ENCODE peak calls at places on chromosomes 3 and 15, in five cellular contexts. N is NCI-H2107; A is HFFc6; K is stimulated activated CD4-positive, alpha-beta T cell treated with anti-CD3 and anti-CD28 coated beads, Interleukin-4, amount 100 ng/mL, for 1 hour; V is left lung. E is an unnamed sample.

GRCh38 chr3:150094150-150094932 is 123.6 kb upstream of the PFN2 start:
- DNase-seq in N (peak; percentile 70), A (peak; percentile 43), K (no peak), V (no peak), E (no peak)

GRCh38 chr3:165837058-165837525 is at the start of gene BCHE:
- DNase-seq in N (no peak), A (no peak), K (no peak), V (peak; percentile 29), E (no peak)

GRCh38 chr3:195147649-195148121 is 123.3 kb downstream of the XXYLT1 start:
- DNase-seq in N (no peak), A (no peak), K (no peak), V (peak; percentile 57), E (no peak)

GRCh38 chr3:120258009-120258408 is 27.0 kb downstream of the GPR156 start:
- DNase-seq in N (no peak), A (no peak), K (no peak), V (no peak), E (no peak)

GRCh38 chr3:113714702-113715101 is 18.3 kb upstream of the USF3 start:
- DNase-seq in N (no peak), A (no peak), K (no peak), V (no peak), E (no peak)

GRCh38 chr15:70246623-70247200 is 149.0 kb upstream of the TLE3 start:
- DNase-seq in N (no peak), A (no peak), K (no peak), V (no peak), E (no peak)

GRCh38 chr3:51340311-51340829 is 44.7 kb upstream of the MANF start:
- DNase-seq in N (no peak), A (peak; percentile 88), K (no peak), V (no peak), E (no peak)

GRCh38 chr3:23776352-23776891 is 29.3 kb upstream of the UBE2E1 start:
- DNase-seq in N (no peak), A (peak; percentile 24), K (no peak), V (no peak), E (no peak)

GRCh38 chr15:55267401-55268053 is 22.1 kb downstream of the RAB27A start:
- DNase-seq in N (no peak), A (no peak), K (peak; percentile 44), V (peak; percentile 78), E (peak; percentile 32)

GRCh38 chr15:92000709-92001108 is 147.2 kb downstream of the SLCO3A1 start:
- DNase-seq in N (no peak), A (no peak), K (no peak), V (no peak), E (no peak)